ENCODE peak calls at places on chromosome 10, in seven cellular contexts. G is endothelial cell of umbilical vein, A is fibroblast of mammary gland, B is fibroblast of lung, Q is thyroid gland, I is PC-3, T is cardiac muscle cell. C is an unnamed sample.

GRCh38 chr10:70308121-70309060 is 24.6 kb upstream of the NPFFR1 start:
- DNase-seq in G (no peak), A (no peak), B (no peak), Q (no peak), I (no peak), T (no peak), C (no peak)

GRCh38 chr10:79453392-79453791 is 8.0 kb upstream of the ZCCHC24 start:
- DNase-seq in G (no peak), A (no peak), B (no peak), Q (no peak), I (peak), T (no peak), C (no peak)

GRCh38 chr10:88113232-88113631 is 249.8 kb downstream of the PTEN start:
- DNase-seq in G (no peak), A (peak), B (no peak), Q (no peak), I (no peak), T (no peak), C (no peak)

GRCh38 chr10:132562177-132562915 is 24.8 kb downstream of the INPP5A start:
- DNase-seq in G (no peak), A (no peak), B (no peak), Q (no peak), I (no peak), T (no peak), C (no peak)

GRCh38 chr10:79269443-79269842 is 77.8 kb upstream of the PPIF start:
- DNase-seq in G (no peak), A (no peak), B (no peak), Q (no peak), I (no peak), T (no peak), C (no peak)

GRCh38 chr10:132642732-132643008 is 105.1 kb downstream of the INPP5A start:
- DNase-seq in G (no peak), A (no peak), B (no peak), Q (no peak), I (no peak), T (no peak), C (no peak)

GRCh38 chr10:103069453-103070331 is 123.4 kb downstream of the NT5C2 start:
- DNase-seq in G (peak), A (peak), B (peak), Q (peak), I (peak), T (peak), C (no peak)

GRCh38 chr10:68424454-68425014 is 17.5 kb upstream of the RUFY2 start:
- DNase-seq in G (no peak), A (no peak), B (no peak), Q (no peak), I (no peak), T (no peak), C (no peak)

GRCh38 chr10:100890696-100891271 is 22.0 kb upstream of the SLF2 start:
- DNase-seq in G (peak), A (peak), B (peak), Q (no peak), I (peak), T (no peak), C (peak)

GRCh38 chr10:32205666-32206065 is 141.3 kb downstream of the EPC1 start:
- DNase-seq in G (peak), A (no peak), B (peak), Q (no peak), I (no peak), T (no peak), C (no peak)

GRCh38 chr10:124294811-124295770 is 123.6 kb downstream of the OAT start:
- DNase-seq in G (no peak), A (no peak), B (no peak), Q (peak), I (no peak), T (no peak), C (no peak)

GRCh38 chr10:124298891-124299290 is 119.8 kb downstream of the OAT start:
- DNase-seq in G (no peak), A (no peak), B (no peak), Q (no peak), I (no peak), T (no peak), C (no peak)

GRCh38 chr10:124296813-124297788 is 121.6 kb downstream of the OAT start:
- DNase-seq in G (no peak), A (no peak), B (no peak), Q (no peak), I (no peak), T (no peak), C (no peak)

GRCh38 chr10:124293641-124294449 is 124.9 kb downstream of the OAT start:
- DNase-seq in G (no peak), A (no peak), B (no peak), Q (no peak), I (no peak), T (no peak), C (no peak)

DNA sequence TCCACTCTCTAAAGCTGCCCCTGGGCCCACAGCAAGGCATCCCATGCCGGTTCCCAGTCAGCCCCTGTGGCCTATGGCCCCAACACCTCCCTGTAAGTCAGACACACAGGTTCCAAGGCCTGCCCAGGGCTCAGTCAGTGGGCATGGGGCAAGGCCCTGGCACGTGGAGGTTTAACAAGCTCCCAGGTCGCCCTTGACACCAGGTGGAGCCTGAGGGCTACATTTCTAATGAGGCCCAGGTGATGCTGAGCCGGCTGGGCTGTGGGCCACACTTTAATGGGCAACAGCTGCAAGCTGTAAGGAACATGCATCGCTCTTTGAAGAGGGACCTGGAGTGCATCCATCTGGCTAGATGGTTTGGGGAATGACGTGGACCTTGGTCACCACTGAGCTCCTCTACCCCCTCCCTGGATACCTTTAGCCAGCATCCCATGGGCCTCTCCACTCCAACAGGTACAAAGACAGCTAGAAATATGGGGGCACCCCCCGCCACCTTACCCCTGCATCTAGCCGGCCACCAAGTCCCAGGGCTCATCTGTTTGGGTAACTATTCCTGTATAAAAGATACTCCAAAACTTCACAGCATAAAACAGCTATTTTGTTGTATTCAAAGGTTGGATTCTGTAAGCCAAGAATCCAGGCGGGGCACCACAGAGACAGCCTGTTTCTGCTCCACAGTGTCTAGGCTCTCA is 122.5 kb downstream of the OAT start:
- DNase-seq in G (no peak), A (peak), B (peak), Q (no peak), I (no peak), T (no peak), C (no peak)
- TF ChIP-seq CTCF in G (no peak), A (no peak), B (no peak), Q (no peak), I (no peak), T (no peak), C (no peak)

GRCh38 chr10:3666525-3667302 is 118.3 kb downstream of the KLF6 start:
- DNase-seq in G (no peak), A (no peak), B (no peak), Q (no peak), I (no peak), T (no peak), C (no peak)

GRCh38 chr10:3668961-3669330 is 116.1 kb downstream of the KLF6 start:
- DNase-seq in G (no peak), A (no peak), B (no peak), Q (no peak), I (no peak), T (no peak), C (no peak)

GRCh38 chr10:3671431-3671955 is 113.5 kb downstream of the KLF6 start:
- DNase-seq in G (no peak), A (no peak), B (no peak), Q (no peak), I (no peak), T (no peak), C (no peak)

GRCh38 chr10:3665316-3665908 is 119.6 kb downstream of the KLF6 start:
- DNase-seq in G (no peak), A (no peak), B (no peak), Q (no peak), I (no peak), T (no peak), C (no peak)

GRCh38 chr10:3668276-3668960 is 116.6 kb downstream of the KLF6 start:
- DNase-seq in G (no peak), A (peak), B (peak), Q (peak), I (no peak), T (peak), C (peak)
- H3K4me3 ChIP-seq in G (no peak), A (peak), B (no peak), Q (no peak), I (no peak), T (no peak), C (no peak)

DNA sequence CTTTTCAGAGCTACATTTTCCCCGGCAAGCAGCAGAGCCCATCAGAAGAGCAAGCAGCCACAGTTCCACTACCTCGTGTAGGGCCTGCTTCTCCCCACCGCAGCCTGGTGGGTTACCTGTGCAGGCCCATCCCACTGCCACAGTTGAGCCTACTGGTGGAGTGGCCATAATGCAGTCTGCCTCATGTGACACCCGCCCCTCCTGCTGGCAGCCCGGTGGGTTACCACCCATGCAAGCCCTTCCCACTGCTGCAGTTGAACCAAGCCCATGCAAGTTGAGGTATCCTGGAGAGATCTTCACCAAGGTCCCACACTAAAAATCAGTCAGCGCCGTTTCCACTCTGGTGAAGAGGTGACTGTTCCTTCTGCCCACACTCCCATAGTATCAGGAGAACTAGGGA is 32.1 kb upstream of the CNNM1 start:
- DNase-seq in G (no peak), A (no peak), B (no peak), Q (no peak), I (no peak), T (no peak), C (no peak)
- TF ChIP-seq CTCF in G (no peak), A (no peak), B (no peak), Q (no peak), I (no peak), T (no peak), C (peak)

DNA sequence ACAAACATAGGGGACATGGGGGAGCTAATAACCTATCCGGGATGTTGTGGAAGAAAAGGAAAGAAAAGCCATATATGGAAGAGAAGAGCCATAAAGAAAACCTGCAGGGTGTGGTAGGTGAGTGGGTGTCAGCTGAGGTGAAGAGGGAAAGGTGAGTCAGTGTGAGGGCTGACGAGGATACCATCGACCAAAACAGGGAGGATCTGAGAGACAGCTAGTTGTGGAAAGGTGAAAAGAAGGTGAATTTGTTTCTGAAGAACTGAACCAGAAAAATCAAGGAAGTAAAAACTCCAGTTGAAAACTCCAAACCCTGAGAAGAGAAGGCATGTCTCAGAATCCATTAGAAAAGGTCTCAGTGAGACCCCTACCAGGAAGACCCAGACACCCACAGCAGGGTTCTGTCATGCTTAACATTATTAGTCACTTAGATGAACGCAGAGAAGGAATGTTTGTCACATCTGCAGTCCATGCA is 4.1 kb downstream of the BLNK start:
- DNase-seq in G (no peak), A (no peak), B (no peak), Q (no peak), I (no peak), T (no peak), C (no peak)
- H3K4me3 ChIP-seq in G (no peak), A (no peak), B (no peak), Q (no peak), I (no peak), T (no peak), C (no peak)

DNA sequence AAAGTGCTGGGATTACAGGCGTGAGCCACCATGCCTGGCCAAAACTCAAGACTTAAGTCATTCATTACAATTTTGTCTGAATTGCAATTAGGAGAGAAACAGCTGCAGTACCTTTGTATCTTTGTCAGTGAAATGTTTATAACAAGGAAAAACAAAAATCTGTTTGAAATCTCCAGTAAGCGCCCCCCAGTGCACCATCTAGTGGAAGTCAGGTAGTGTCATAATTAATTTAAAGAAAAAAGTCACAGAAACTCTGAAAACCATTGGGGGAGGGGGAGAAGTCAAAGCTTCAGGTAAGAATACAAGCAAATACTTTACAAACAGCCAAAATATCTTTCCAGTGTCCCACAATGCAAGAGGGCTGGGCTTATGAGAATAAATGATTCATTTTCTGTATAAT is 2.8 kb downstream of the MPP7 start:
- DNase-seq in G (no peak), A (no peak), B (no peak), Q (no peak), I (peak), T (no peak), C (no peak)
- TF ChIP-seq CTCF in G (no peak), A (peak), B (peak), Q (no peak), I (peak), T (no peak), C (peak)

GRCh38 chr10:73940634-73941221 is 29.8 kb downstream of the PLAU start:
- DNase-seq in G (peak), A (peak), B (peak), Q (peak), I (peak), T (peak), C (no peak)
- H3K4me3 ChIP-seq in G (no peak), A (peak), B (no peak), Q (no peak), I (peak), T (no peak), C (peak)

GRCh38 chr10:24938525-24938924 is 13.9 kb downstream of the PRTFDC1 start:
- DNase-seq in G (no peak), A (no peak), B (no peak), Q (no peak), I (no peak), T (no peak), C (no peak)

GRCh38 chr10:24938076-24938475 is 14.3 kb downstream of the PRTFDC1 start:
- DNase-seq in G (no peak), A (peak), B (no peak), Q (no peak), I (no peak), T (no peak), C (no peak)

GRCh38 chr10:24930427-24930826 is 22.0 kb downstream of the PRTFDC1 start:
- DNase-seq in G (no peak), A (peak), B (no peak), Q (peak), I (no peak), T (no peak), C (no peak)

GRCh38 chr10:24931236-24931635 is 21.2 kb downstream of the PRTFDC1 start:
- DNase-seq in G (no peak), A (no peak), B (no peak), Q (no peak), I (no peak), T (no peak), C (no peak)

DNA sequence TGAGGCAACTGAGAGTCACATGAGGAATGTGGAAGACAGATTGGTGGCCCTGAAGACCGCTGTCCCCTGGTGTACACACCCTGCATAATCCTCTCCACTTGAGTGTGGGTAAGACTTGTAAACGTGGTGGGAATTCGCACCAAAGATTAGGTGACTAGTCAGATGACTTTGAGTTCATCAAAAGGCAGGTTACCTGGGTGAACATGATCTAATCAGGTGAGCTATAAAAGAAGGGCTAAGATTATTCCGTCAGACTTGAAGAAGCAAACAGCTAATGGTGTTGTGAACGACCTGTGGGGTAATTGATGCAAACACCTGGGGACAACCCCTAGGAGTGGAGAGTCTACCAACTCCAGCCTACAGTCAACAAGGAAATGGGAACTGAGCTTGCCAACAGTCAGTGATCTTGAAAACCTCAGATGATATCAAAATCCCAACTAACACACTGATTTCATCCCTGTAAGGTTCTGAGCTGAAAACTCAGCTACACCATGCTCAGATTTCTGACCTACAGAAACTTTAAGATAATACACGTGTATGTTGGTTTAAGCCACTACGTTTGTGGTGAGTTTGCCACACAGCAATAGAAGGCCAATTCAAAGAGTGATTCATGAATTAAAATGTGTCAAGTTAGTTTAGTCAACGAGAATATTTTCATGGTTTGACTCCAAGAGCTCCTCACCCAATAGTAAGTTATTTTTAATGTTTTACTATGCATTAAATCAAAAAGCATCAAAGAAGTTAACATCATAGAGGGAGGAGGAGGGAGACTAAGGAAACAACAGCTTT is 16.7 kb downstream of the PRTFDC1 start:
- DNase-seq in G (no peak), A (no peak), B (no peak), Q (no peak), I (no peak), T (no peak), C (no peak)
- TF ChIP-seq CTCF in G (no peak), A (no peak), B (no peak), Q (no peak), I (no peak), T (no peak), C (no peak)

GRCh38 chr10:50607526-50607925 is 16.2 kb downstream of the SGMS1 start:
- DNase-seq in G (no peak), A (peak), B (no peak), Q (no peak), I (peak), T (no peak), C (no peak)

GRCh38 chr10:50605280-50606270 is 18.2 kb downstream of the SGMS1 start:
- DNase-seq in G (peak), A (peak), B (peak), Q (peak), I (peak), T (peak), C (peak)

GRCh38 chr10:50603151-50603850 is 20.5 kb downstream of the SGMS1 start:
- DNase-seq in G (no peak), A (no peak), B (no peak), Q (no peak), I (no peak), T (no peak), C (no peak)

GRCh38 chr10:50604049-50604640 is 19.6 kb downstream of the SGMS1 start:
- DNase-seq in G (no peak), A (peak), B (peak), Q (no peak), I (peak), T (no peak), C (no peak)

GRCh38 chr10:50604823-50605222 is 18.9 kb downstream of the SGMS1 start:
- DNase-seq in G (peak), A (no peak), B (peak), Q (no peak), I (peak), T (no peak), C (no peak)
- H3K4me3 ChIP-seq in G (no peak), A (no peak), B (no peak), Q (no peak), I (peak), T (no peak), C (no peak)